ENCODE peak calls at places on chromosomes 1 and 21, in five cellular contexts. U is GM12891, S is K562, R is SK-N-SH, H is HepG2. X is an unnamed sample.

GRCh38 chr1:37718901-37719571 is 26.7 kb downstream of the CDCA8 start:
- DNase-seq in U (no peak), S (no peak), R (no peak), H (no peak), X (no peak)

GRCh38 chr1:69569983-69570755 is 2.4 kb downstream of the LRRC7 start:
- DNase-seq in U (no peak), S (no peak), R (no peak), H (no peak), X (no peak)

GRCh38 chr1:40860706-40861226 is 1.4 kb downstream of the CITED4 start:
- DNase-seq in U (no peak), S (no peak), R (no peak), H (no peak), X (no peak)

GRCh38 chr1:167789501-167789900 is 67.7 kb downstream of the MPZL1 start:
- DNase-seq in U (no peak), S (no peak), R (no peak), H (no peak), X (no peak)

GRCh38 chr1:156508205-156508954 is 7.8 kb upstream of the MEF2D start:
- DNase-seq in U (no peak), S (no peak), R (no peak), H (no peak), X (no peak)

GRCh38 chr1:211531194-211532085 is 39.5 kb upstream of the RD3 start:
- DNase-seq in U (no peak), S (no peak), R (no peak), H (no peak), X (no peak)

GRCh38 chr1:64871256-64871655 is 95.1 kb downstream of the JAK1 start:
- DNase-seq in U (no peak), S (no peak), R (no peak), H (no peak), X (no peak)

GRCh38 chr1:54314691-54315455 is 91.3 kb downstream of the SSBP3 start:
- DNase-seq in U (no peak), S (no peak), R (no peak), H (no peak), X (no peak)

GRCh38 chr1:31932491-31933316 is 5.5 kb downstream of the PTP4A2 start:
- DNase-seq in U (no peak), S (no peak), R (no peak), H (peak; percentile 69), X (no peak)

GRCh38 chr1:151512801-151513625 is 1.8 kb downstream of the CGN start:
- DNase-seq in U (no peak), S (no peak), R (no peak), H (no peak), X (no peak)

GRCh38 chr1:91273875-91274274 is 130.8 kb downstream of the HFM1 start:
- DNase-seq in U (no peak), S (no peak), R (no peak), H (no peak), X (no peak)

GRCh38 chr1:174991473-174991872 is 8.3 kb upstream of the CACYBP start:
- DNase-seq in U (no peak), S (no peak), R (no peak), H (no peak), X (no peak)

GRCh38 chr1:217626321-217626720 is 4.6 kb downstream of the GPATCH2 start:
- DNase-seq in U (no peak), S (no peak), R (no peak), H (no peak), X (no peak)

GRCh38 chr1:187451238-187451637 is 622.5 kb downstream of the PLA2G4A start:
- DNase-seq in U (no peak), S (no peak), R (no peak), H (no peak), X (no peak)

GRCh38 chr1:229108598-229109201 is 162.2 kb upstream of the RAB4A start:
- DNase-seq in U (no peak), S (no peak), R (no peak), H (peak; percentile 33), X (no peak)

GRCh38 chr21:34691396-34692032 is 22.7 kb downstream of the CLIC6 start:
- DNase-seq in U (no peak), S (no peak), R (no peak), H (no peak), X (no peak)

GRCh38 chr1:89578940-89579684 is 53.8 kb upstream of the LRRC8C start:
- DNase-seq in U (no peak), S (no peak), R (no peak), H (no peak), X (no peak)

GRCh38 chr1:109156916-109157385 is 43.0 kb downstream of the ELAPOR1 start:
- DNase-seq in U (no peak), S (no peak), R (no peak), H (peak; percentile 94), X (no peak)

GRCh38 chr1:175232335-175232734 is 39.8 kb upstream of the KIAA0040 start:
- DNase-seq in U (no peak), S (no peak), R (no peak), H (no peak), X (no peak)

GRCh38 chr1:235682216-235682615 is 32.6 kb upstream of the GNG4 start:
- DNase-seq in U (no peak), S (no peak), R (no peak), H (no peak), X (no peak)

GRCh38 chr1:151047925-151048644 is 534 bp downstream of the C1orf56 start:
- DNase-seq in U (peak; percentile 67), S (no peak), R (peak; percentile 79), H (peak; percentile 58), X (peak; percentile 61)

GRCh38 chr1:174572771-174573170 is 125.0 kb downstream of the GPR52 start:
- DNase-seq in U (no peak), S (no peak), R (no peak), H (no peak), X (no peak)

GRCh38 chr1:91555074-91555730 is 54.6 kb downstream of the CDC7 start:
- DNase-seq in U (no peak), S (no peak), R (no peak), H (no peak), X (no peak)

GRCh38 chr1:183198463-183198862 is 12.4 kb downstream of the LAMC2 start:
- DNase-seq in U (no peak), S (no peak), R (no peak), H (no peak), X (no peak)

GRCh38 chr1:192609110-192610079 is 26.6 kb upstream of the RGS13 start:
- DNase-seq in U (peak; percentile 29), S (no peak), R (no peak), H (no peak), X (peak; percentile 38)

GRCh38 chr1:107263291-107263790 is 122.5 kb downstream of the NTNG1 start:
- DNase-seq in U (no peak), S (no peak), R (no peak), H (no peak), X (no peak)

GRCh38 chr1:246114369-246114768 is 392.7 kb downstream of the SMYD3 start:
- DNase-seq in U (no peak), S (no peak), R (no peak), H (no peak), X (no peak)

GRCh38 chr1:214493126-214493796 is 58.1 kb downstream of the PTPN14 start:
- DNase-seq in U (no peak), S (no peak), R (no peak), H (no peak), X (no peak)

GRCh38 chr1:216054593-216054992 is 368.7 kb downstream of the USH2A start:
- DNase-seq in U (no peak), S (no peak), R (no peak), H (no peak), X (no peak)

GRCh38 chr1:84998642-84999280 is 1.8 kb upstream of the MCOLN2 start:
- DNase-seq in U (no peak), S (no peak), R (peak; percentile 6), H (no peak), X (peak; percentile 4)

GRCh38 chr1:236489710-236490377 is 33.9 kb upstream of the LGALS8 start:
- DNase-seq in U (no peak), S (peak; percentile 62), R (peak; percentile 79), H (peak; percentile 74), X (no peak)

GRCh38 chr1:225769687-225770086 is 7.9 kb upstream of the SRP9 start:
- DNase-seq in U (no peak), S (peak; percentile 32), R (no peak), H (no peak), X (no peak)

GRCh38 chr1:10474613-10475507 is at the start of gene PEX14:
- DNase-seq in U (peak; percentile 89), S (peak; percentile 94), R (peak; percentile 94), H (peak; percentile 84), X (peak; percentile 86)
- TF ChIP-seq TAF1 in U (peak; percentile 87), S (peak; percentile 98), R (peak; percentile 96), H (peak; percentile 93), X (peak; percentile 82)

GRCh38 chr1:86154581-86155060 is 2.0 kb downstream of the COL24A1 start:
- DNase-seq in U (no peak), S (no peak), R (peak; percentile 50), H (no peak), X (peak; percentile 11)

GRCh38 chr1:86150553-86151055 is 6.0 kb downstream of the COL24A1 start:
- DNase-seq in U (no peak), S (no peak), R (no peak), H (no peak), X (no peak)

GRCh38 chr1:86149591-86149990 is 7.0 kb downstream of the COL24A1 start:
- DNase-seq in U (no peak), S (no peak), R (no peak), H (no peak), X (no peak)

GRCh38 chr1:86152887-86153286 is 3.7 kb downstream of the COL24A1 start:
- DNase-seq in U (no peak), S (no peak), R (no peak), H (no peak), X (no peak)

GRCh38 chr1:86151427-86151826 is 5.1 kb downstream of the COL24A1 start:
- DNase-seq in U (no peak), S (no peak), R (no peak), H (no peak), X (no peak)
- TF ChIP-seq TAF1 in U (no peak), S (no peak), R (no peak), H (no peak), X (no peak)

DNA sequence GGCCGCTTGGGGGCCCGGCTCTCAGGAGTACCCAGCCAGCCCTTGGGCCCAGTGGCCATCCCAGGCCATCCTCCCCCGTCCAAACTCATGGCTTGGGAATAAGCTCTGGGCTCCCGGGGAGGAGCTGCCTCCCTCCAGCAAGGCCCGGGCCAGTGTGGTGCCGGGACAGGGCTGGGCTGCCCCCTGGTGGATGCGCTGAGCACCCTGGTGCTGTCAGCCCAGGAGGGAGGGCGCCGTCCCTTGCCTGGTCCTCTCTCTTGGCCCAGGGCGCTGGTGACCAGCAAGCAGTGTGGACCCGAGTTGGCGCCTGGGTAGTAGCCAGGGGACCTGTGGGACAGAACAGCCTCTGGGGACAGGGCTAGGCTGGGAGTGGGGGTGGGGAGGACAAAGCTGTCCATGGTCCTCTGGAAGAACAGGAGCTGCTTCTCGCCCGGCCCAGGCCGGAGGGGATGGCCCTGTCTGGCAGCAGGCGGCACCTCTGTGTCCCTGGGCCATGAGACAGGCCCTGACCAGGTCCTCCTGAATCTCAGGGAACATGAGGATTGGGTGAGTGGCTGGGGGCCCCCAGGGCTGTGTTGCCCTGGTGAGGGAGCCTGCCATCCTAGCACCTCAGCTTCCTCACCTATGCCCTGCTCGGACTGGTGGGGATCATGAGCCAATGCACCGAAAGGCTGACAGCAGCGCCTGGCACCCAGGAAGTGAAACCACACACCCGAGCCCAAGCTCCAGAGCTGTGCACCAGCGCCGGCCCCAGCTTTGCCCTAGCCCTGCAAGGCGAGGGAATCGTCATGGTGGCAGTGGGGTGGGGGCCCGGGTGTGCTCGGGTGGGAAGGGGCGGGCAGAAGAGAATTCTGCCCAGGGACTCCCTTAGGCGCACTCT is 9.4 kb downstream of the MORN1 start:
- DNase-seq in U (peak; percentile 99), S (peak; percentile 93), R (peak; percentile 98), H (peak; percentile 45), X (peak; percentile 99)
- TF ChIP-seq TAF1 in U (no peak), S (no peak), R (no peak), H (no peak), X (no peak)

GRCh38 chr1:29171089-29171488 is 10.6 kb downstream of the SRSF4 start:
- DNase-seq in U (no peak), S (no peak), R (no peak), H (no peak), X (no peak)
- TF ChIP-seq TAF1 in U (no peak), S (no peak), R (no peak), H (no peak), X (no peak)

X was measured in GM12892.